ENCODE peak calls at places on chromosomes 11 and 22, in five cellular contexts. I, R, K, G and B are unnamed samples.

GRCh38 chr11:14054708-14055107 is 92.2 kb downstream of the SPON1 start:
- DNase-seq in I (peak), R (no peak), K (no peak), G (no peak), B (peak)

GRCh38 chr11:76410771-76411423 is 29.8 kb downstream of the GVQW3 start:
- DNase-seq in I (no peak), R (no peak), K (no peak), G (no peak), B (no peak)

GRCh38 chr22:21714059-21714770 is 21.4 kb downstream of the YPEL1 start:
- DNase-seq in I (no peak), R (no peak), K (no peak), G (no peak), B (no peak)

GRCh38 chr11:113376156-113376555 is 11.4 kb upstream of the ANKK1 start:
- DNase-seq in I (no peak), R (no peak), K (no peak), G (no peak), B (peak)

GRCh38 chr11:40597546-40598113 is 861.8 kb downstream of the LRRC4C start:
- DNase-seq in I (no peak), R (no peak), K (no peak), G (no peak), B (no peak)

GRCh38 chr11:111764621-111765020 is 1.6 kb downstream of the PPP2R1B start:
- DNase-seq in I (no peak), R (no peak), K (no peak), G (no peak), B (no peak)

GRCh38 chr11:111297696-111298095 is 650 bp upstream of the POU2AF3 start:
- DNase-seq in I (no peak), R (no peak), K (no peak), G (no peak), B (no peak)

GRCh38 chr11:24963879-24964278 is 467.0 kb downstream of the LUZP2 start:
- DNase-seq in I (no peak), R (no peak), K (no peak), G (no peak), B (no peak)

GRCh38 chr11:70604221-70604620 is 205.9 kb downstream of the CTTN start:
- DNase-seq in I (no peak), R (no peak), K (no peak), G (no peak), B (no peak)

GRCh38 chr11:93498099-93499040 is 44.8 kb downstream of the SMCO4 start:
- DNase-seq in I (no peak), R (peak), K (no peak), G (no peak), B (no peak)

GRCh38 chr22:50437511-50438304 is 37.1 kb downstream of the SBF1 start:
- DNase-seq in I (no peak), R (no peak), K (no peak), G (no peak), B (no peak)

GRCh38 chr22:46633334-46633890 is 13.2 kb downstream of the GRAMD4 start:
- DNase-seq in I (no peak), R (no peak), K (no peak), G (no peak), B (no peak)

GRCh38 chr11:10139081-10139480 is 154.9 kb downstream of the SBF2 start:
- DNase-seq in I (no peak), R (no peak), K (no peak), G (no peak), B (no peak)

GRCh38 chr11:116471608-116472007 is 301.2 kb downstream of the BUD13 start:
- DNase-seq in I (peak), R (no peak), K (no peak), G (no peak), B (peak)

GRCh38 chr11:116473790-116474346 is 298.9 kb downstream of the BUD13 start:
- DNase-seq in I (no peak), R (no peak), K (no peak), G (no peak), B (no peak)

GRCh38 chr11:116472661-116473060 is 300.1 kb downstream of the BUD13 start:
- DNase-seq in I (peak), R (no peak), K (no peak), G (no peak), B (no peak)

GRCh38 chr11:116478205-116478604 is 294.6 kb downstream of the BUD13 start:
- DNase-seq in I (no peak), R (no peak), K (no peak), G (no peak), B (no peak)

GRCh38 chr11:116473236-116473769 is 299.5 kb downstream of the BUD13 start:
- DNase-seq in I (no peak), R (no peak), K (no peak), G (no peak), B (no peak)
- TF ChIP-seq CTCF in I (no peak), R (no peak), K (no peak), G (no peak), B (no peak)

DNA sequence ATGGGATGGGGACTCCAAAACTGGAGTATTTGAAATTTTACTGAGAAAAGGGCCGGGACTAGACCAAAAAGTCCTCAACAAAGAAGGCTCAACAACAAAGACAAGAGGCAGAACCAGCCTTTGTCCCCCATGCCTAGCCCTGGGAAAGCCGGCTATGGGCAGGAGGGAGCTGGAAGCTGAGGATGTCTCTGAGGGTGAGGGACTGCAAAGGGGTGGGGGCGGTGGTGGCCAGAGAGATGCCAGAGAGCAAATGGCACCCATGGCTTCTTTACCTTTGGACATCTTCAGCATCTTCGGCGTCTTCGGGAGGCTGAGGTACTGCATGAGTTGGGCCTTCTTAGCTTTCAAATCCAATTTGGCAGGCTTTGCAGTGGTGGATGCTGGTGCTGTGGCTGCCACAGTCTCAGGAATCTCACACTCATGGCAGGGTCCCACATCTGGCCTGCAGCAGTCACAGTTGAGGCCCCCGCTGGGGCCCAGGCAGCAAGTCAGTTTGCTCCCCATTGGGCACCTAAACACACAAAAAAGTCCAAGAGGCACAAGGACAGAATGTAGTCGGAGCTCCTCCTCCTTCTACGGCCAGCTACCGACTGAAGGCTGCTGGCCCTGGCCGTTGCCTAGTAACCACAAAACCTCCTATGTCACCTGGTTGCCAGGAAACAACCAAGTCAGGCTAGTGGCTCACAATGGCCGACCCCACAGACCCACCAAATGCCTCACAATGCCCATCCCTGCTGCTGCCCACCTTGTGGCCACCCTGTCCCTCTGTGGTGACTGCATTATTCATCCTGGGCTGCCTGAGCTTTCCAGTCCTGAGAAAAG is at the start of gene C22orf42:
- DNase-seq in I (no peak), R (peak), K (no peak), G (no peak), B (no peak)
- H3K4me3 ChIP-seq in I (no peak), R (no peak), K (no peak), G (no peak), B (no peak)

GRCh38 chr11:45661417-45662055 is 3.9 kb downstream of the CHST1 start:
- DNase-seq in I (no peak), R (no peak), K (peak), G (no peak), B (no peak)

GRCh38 chr11:45659031-45659817 is 6.2 kb downstream of the CHST1 start:
- DNase-seq in I (no peak), R (no peak), K (peak), G (no peak), B (no peak)

GRCh38 chr11:45660717-45661416 is 4.6 kb downstream of the CHST1 start:
- DNase-seq in I (no peak), R (peak), K (peak), G (no peak), B (no peak)

GRCh38 chr11:45658292-45658991 is 7.0 kb downstream of the CHST1 start:
- DNase-seq in I (no peak), R (peak), K (peak), G (peak), B (peak)

DNA sequence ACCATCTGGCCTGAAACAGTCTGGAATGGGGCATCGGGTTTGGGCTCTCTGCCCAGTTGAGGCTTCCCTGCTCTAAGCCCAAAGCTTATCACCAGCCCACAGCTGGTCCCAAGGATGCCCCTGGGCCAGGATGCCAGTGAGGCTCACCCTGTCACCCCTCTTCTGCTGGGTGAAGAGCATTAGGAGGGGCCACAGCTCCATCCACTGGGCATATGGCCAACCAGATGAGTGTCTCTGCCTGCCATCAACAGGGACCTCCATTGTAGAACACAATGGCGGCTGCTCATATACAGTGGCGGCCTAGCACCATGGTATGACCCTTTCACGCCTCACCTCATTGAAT is 5.6 kb downstream of the CHST1 start:
- DNase-seq in I (no peak), R (no peak), K (peak), G (no peak), B (no peak)
- TF ChIP-seq CTCF in I (no peak), R (no peak), K (no peak), G (no peak), B (no peak)

DNA sequence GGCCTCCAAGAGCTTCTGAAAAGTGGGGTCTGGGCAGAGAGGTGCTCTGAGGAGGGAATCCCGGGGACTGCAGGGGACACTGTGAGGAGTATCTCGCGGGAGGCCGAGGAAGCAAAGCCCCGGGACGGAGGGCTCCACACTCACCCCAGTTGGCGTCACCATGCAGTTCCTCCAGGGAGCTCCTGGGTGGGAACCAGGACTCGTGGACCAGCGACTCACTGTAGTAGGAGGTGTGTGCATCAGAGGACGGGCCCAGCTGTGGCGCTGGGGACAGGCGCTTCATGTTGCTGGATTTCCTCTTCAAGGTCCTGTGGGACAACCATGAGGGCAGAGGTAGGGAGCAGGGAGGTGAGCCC is 4.8 kb downstream of the SUN2 start:
- DNase-seq in I (no peak), R (no peak), K (no peak), G (no peak), B (no peak)
- H3K4me3 ChIP-seq in I (no peak), R (no peak), K (no peak), G (no peak), B (no peak)

GRCh38 chr11:58787903-58788302 is 56.2 kb upstream of the GLYAT start:
- DNase-seq in I (no peak), R (no peak), K (no peak), G (no peak), B (no peak)

GRCh38 chr11:58784995-58785394 is 53.3 kb upstream of the GLYAT start:
- DNase-seq in I (no peak), R (no peak), K (no peak), G (no peak), B (no peak)

GRCh38 chr11:58786693-58787092 is 55.0 kb upstream of the GLYAT start:
- DNase-seq in I (no peak), R (no peak), K (no peak), G (no peak), B (no peak)

DNA sequence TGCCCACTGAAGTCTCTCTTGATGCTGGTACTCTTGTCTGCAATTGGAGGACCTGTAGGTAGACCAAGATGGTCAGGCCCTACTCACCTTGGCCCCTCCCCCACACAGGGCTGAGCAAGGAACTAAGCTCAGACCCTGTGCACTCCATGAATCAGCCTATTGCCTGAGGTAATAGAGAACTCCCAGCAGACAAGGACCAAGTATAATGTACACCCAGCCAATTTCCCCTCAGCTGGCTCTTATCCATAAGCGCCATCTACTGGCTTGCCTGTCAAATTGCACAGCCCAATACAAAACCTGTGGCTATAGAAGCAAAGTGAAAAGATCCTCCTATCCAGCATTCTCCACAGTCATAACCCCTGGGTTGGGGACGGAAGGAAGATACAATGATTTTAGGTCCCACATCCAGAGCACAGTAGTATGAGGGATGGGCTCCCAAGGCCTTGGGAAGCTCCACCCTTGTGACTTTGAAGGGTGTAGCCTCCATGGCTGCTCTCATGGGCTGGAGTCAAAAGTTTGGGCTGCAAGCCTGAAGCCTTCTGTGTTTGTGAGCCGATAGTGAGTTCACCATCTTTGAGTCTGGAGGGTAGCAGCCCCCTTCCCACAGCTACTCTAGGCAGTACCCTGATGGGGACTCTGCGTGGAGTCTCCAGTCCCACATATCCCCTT is 56.0 kb downstream of the GLYATL2 start:
- DNase-seq in I (no peak), R (peak), K (no peak), G (peak), B (peak)
- TF ChIP-seq CTCF in I (peak), R (peak), K (no peak), G (peak), B (peak)

GRCh38 chr11:132744771-132745170 is 787.5 kb downstream of the OPCML start:
- DNase-seq in I (peak), R (no peak), K (no peak), G (no peak), B (no peak)
- H3K4me3 ChIP-seq in I (no peak), R (no peak), K (no peak), G (no peak), B (no peak)